ENCODE peak calls at places on chromosomes 12 and 14, in eight cellular contexts. E is stomach, S is K562, P is transverse colon, M is A549, L is H1, F is suprapubic skin, G is HepG2. U is an unnamed sample.

GRCh38 chr14:88613552-88614010 is 50.7 kb downstream of the ZC3H14 start:
- DNase-seq in E (peak; percentile 27), M (no peak), G (peak; percentile 86), P (no peak), L (no peak), F (no peak), S (no peak), U (no peak)

GRCh38 chr14:70698288-70698687 is 56.6 kb downstream of the TTC9 start:
- DNase-seq in S (peak; percentile 52), P (peak; percentile 43), G (peak; percentile 29), E (peak; percentile 74), F (no peak), M (peak; percentile 21), L (no peak), U (no peak)

GRCh38 chr14:102293784-102294183 is 11.2 kb downstream of the MOK start:
- DNase-seq in M (no peak), S (no peak), P (no peak), F (no peak), G (no peak), L (no peak), E (no peak), U (no peak)

GRCh38 chr12:109759595-109759994 is 46.0 kb downstream of the FAM222A start:
- DNase-seq in M (no peak), S (no peak), P (peak; percentile 6), G (no peak), F (no peak), E (no peak), L (peak; percentile 43), U (peak; percentile 62)

GRCh38 chr12:102216086-102216691 is 18.6 kb upstream of the PMCH start:
- DNase-seq in G (no peak), M (peak; percentile 4), F (no peak), S (no peak), L (no peak), P (no peak), E (no peak), U (no peak)

GRCh38 chr12:14995583-14996425 is 23.0 kb downstream of the PDE6H start:
- DNase-seq in L (no peak), G (peak; percentile 52), S (peak; percentile 15), F (no peak), P (no peak), M (peak; percentile 25), E (no peak), U (no peak)

GRCh38 chr14:99348816-99349609 is 77.0 kb upstream of the BCL11B start:
- DNase-seq in E (no peak), L (no peak), S (no peak), F (peak; percentile 43), G (no peak), M (no peak), P (no peak), U (peak; percentile 12)

GRCh38 chr12:118357327-118358007 is 15.2 kb downstream of the TAOK3 start:
- DNase-seq in M (peak; percentile 56), P (peak; percentile 52), E (no peak), S (peak; percentile 90), G (no peak), F (no peak), L (no peak), U (no peak)

GRCh38 chr12:1474567-1475153 is 119.7 kb downstream of the FBXL14 start:
- DNase-seq in M (no peak), S (no peak), E (no peak), P (no peak), F (no peak), L (no peak), G (no peak), U (no peak)

GRCh38 chr14:92524603-92525185 is 11.1 kb downstream of the RIN3 start:
- DNase-seq in S (no peak), L (no peak), E (no peak), P (no peak), F (no peak), G (no peak), M (no peak), U (no peak)

GRCh38 chr12:42588981-42589464 is 523 bp downstream of the PRICKLE1 start:
- DNase-seq in L (peak; percentile 80), P (peak; percentile 13), M (peak; percentile 41), S (peak; percentile 15), G (no peak), E (no peak), F (peak; percentile 68), U (peak; percentile 72)

GRCh38 chr14:46885566-46885965 is 234.0 kb upstream of the RPL10L start:
- DNase-seq in P (no peak), M (no peak), E (no peak), S (no peak), F (no peak), L (no peak), G (no peak), U (no peak)

GRCh38 chr12:113683566-113683965 is 211.9 kb upstream of the LHX5 start:
- DNase-seq in E (no peak), M (no peak), L (no peak), S (no peak), F (no peak), P (no peak), G (no peak), U (no peak)

GRCh38 chr12:72863671-72864070 is 591.5 kb downstream of the TRHDE start:
- DNase-seq in F (no peak), S (no peak), P (no peak), L (no peak), G (no peak), M (no peak), E (no peak), U (no peak)

GRCh38 chr12:11658796-11659195 is 9.3 kb downstream of the ETV6 start:
- DNase-seq in P (no peak), E (no peak), M (no peak), F (no peak), S (no peak), L (no peak), G (no peak), U (no peak)

DNA sequence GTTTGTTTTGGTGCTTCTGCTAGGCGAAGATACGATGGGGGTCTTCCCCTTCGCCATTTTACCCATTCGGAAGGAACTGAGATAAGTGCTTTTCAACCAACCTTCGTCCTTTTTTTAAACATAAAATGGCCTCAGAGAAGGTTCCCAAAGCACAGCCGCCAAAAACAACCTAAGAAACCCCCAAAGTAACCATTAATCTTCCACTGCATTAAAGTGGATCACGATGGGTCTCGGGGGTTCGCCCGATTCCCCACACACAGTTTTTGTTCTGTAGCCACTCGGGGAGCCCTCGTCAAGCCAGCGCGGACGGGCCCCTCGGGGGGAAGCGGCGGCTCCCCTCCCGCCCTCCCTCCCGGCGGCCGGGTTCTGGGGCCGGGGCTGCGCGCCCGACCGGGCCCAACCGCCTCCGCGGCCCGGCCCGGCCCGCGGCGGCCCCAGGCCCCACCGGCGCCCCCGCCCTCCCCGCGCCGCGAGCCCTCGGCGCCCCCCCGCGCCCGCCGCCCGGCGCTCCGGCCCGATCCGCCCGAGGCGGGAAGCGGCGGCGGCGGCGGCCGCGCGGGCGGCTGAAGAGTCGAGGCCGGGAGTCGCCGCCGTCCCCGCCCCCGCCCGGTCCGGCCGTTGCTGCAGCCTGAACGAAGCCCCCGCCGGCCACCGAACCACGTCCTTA is 805 bp downstream of the GTF2A1 start:
- DNase-seq in P (peak; percentile 29), E (peak; percentile 43), F (peak; percentile 72), M (no peak), G (peak; percentile 6), S (peak; percentile 29), L (peak; percentile 51), U (no peak)
- TF ChIP-seq EP300 in P (no peak), E (no peak), F (no peak), M (no peak), G (no peak), S (no peak), L (no peak), U (no peak)

GRCh38 chr12:98453492-98453891 is 61.9 kb upstream of the TMPO start:
- DNase-seq in G (no peak), E (no peak), S (no peak), P (no peak), M (no peak), F (no peak), L (no peak), U (no peak)

GRCh38 chr12:98453070-98453469 is 62.3 kb upstream of the TMPO start:
- DNase-seq in G (no peak), E (no peak), L (no peak), P (no peak), F (no peak), S (no peak), M (no peak), U (no peak)

DNA sequence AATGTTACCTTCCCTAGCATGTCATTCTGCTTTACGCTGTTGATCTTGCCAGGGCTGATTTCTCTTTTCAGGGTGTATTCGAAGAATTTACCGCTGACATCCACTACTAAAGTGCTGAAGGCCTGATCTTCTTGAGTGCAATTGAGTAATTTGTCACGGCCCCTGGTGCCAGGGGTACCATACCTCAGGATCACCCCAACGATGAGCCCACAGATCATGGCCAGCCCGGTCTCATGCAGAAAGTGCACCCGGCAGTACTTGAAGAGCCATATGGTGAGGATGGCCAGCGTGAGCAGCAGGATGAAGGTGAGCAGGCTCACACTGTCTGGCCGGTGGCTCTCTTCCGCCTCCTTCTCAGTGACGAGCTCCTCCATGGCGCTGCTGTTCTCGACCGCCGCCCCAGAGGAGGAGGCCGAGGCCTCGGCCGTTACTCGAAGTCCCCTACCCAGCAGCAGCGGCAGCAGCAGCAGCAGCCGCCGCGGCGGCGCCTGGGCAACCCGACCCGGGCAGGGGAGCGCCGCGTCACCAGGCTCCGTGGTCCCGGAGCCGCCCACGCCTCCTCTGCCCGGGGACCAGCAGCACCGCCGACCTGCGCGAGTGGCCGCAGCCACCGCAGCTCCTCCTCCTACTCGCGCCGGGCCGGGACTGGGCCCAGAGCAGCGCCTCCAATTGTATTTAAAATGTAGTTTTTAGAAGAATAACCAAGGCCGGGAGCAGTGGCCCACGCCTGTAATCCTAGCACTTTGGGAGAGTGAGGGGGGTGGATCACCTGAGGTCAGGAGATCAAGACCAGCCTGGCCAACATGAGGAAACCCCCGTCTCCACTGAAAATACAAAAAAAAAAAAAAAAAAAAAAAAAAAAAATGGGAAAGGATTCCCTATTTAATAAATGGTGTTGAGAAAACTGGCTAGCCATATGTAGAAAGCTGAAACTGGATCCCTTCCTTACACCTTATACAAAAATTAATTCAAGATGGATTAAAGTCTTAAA is 58.5 kb upstream of the TMPO start:
- DNase-seq in S (peak; percentile 35), L (peak; percentile 75), G (no peak), F (no peak), P (peak; percentile 28), M (no peak), E (peak; percentile 46), U (no peak)
- H3K4me3 ChIP-seq in S (peak overlapping the region; percentile 13), L (peak overlapping the region; percentile 44), G (peak overlapping the region; percentile 49), F (peak overlapping the region; percentile 45), P (peak overlapping the region; percentile 52), M (no peak overlapping the region), E (peak overlapping the region; percentile 52), U (peak overlapping the region; percentile 42)

GRCh38 chr14:31261859-31262739 is 54.5 kb upstream of the HECTD1 start:
- DNase-seq in E (peak; percentile 75), F (peak; percentile 70), S (no peak), M (no peak), P (no peak), L (no peak), G (peak; percentile 100), U (peak; percentile 65)
- TF ChIP-seq EP300 in E (no peak), F (no peak), S (no peak), M (no peak), P (no peak), L (no peak), G (peak; percentile 94), U (no peak)

DNA sequence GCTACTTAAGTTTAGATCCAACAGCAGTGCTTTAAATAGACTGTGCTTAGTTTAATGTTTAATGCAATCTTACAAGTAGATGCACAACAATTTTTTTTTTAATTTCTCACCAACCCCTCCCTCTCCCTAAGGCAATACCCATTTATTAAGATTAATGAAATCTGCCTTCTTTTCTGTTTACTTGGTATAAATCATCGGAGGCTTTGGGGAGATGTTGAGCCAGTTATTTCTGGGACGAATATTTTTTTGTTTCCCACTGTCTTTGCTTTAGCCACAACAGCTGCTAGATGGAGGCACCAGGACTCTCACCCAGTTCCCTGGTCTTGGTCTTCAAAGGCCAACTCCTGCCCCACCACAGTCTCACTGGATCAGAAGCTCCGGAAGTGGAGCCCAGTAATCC is 113.4 kb downstream of the PLXNC1 start:
- DNase-seq in M (no peak), G (no peak), F (no peak), L (no peak), P (no peak), E (no peak), S (no peak), U (no peak)
- H3K4me3 ChIP-seq in M (no peak overlapping the region), G (no peak overlapping the region), F (peak overlapping the region; percentile 59), L (no peak overlapping the region), P (peak overlapping the region; percentile 50), E (peak overlapping the region; percentile 45), S (no peak overlapping the region), U (peak overlapping the region; percentile 42)

U was measured in sigmoid colon.